ENCODE peak calls at places on chromosomes 13 and 19, in four cellular contexts. X, V, D and S are unnamed samples.

GRCh38 chr19:1355258-1355973 is 28.3 kb upstream of the NDUFS7 start:
- DNase-seq in D (no peak), V (peak), X (no peak), S (no peak)

GRCh38 chr13:70253834-70254233 is 145.6 kb upstream of the KLHL1 start:
- DNase-seq in X (peak), D (peak), V (no peak), S (peak)

GRCh38 chr13:41065098-41065497 is 3.8 kb downstream of the WBP4 start:
- DNase-seq in D (peak), X (peak), V (no peak), S (peak)

GRCh38 chr13:22757530-22758120 is 423.2 kb upstream of the SGCG start:
- DNase-seq in V (no peak), X (peak), D (peak), S (peak)

GRCh38 chr13:104868806-104869205 is 1666.7 kb downstream of the EFNB2 start:
- DNase-seq in V (no peak), D (no peak), X (no peak), S (no peak)

GRCh38 chr19:14168993-14169392 is 32.6 kb upstream of the ASF1B start:
- DNase-seq in D (no peak), X (no peak), V (no peak), S (no peak)

GRCh38 chr19:53034054-53034453 is 10.5 kb upstream of the ERVV-2 start:
- DNase-seq in X (no peak), V (no peak), D (no peak), S (no peak)

GRCh38 chr19:10408511-10409291 is 5.4 kb upstream of the CDC37 start:
- DNase-seq in V (peak), X (no peak), D (no peak), S (no peak)

GRCh38 chr19:46722421-46723022 is 5.6 kb upstream of the PRKD2 start:
- DNase-seq in V (no peak), D (no peak), X (no peak), S (no peak)

GRCh38 chr13:42395066-42395821 is 123.3 kb downstream of the AKAP11 start:
- DNase-seq in V (peak), D (no peak), X (no peak), S (no peak)

GRCh38 chr13:47553329-47553977 is 447.6 kb downstream of the SUCLA2 start:
- DNase-seq in V (no peak), X (no peak), D (no peak), S (no peak)

GRCh38 chr13:95920485-95920884 is 132.7 kb downstream of the UGGT2 start:
- DNase-seq in V (no peak), X (no peak), D (peak), S (peak)

GRCh38 chr19:48513289-48514122 is 1.9 kb upstream of the LMTK3 start:
- DNase-seq in V (peak), X (peak), D (peak), S (peak)

GRCh38 chr19:41703602-41704293 is 4.7 kb upstream of the CEACAM5 start:
- DNase-seq in D (no peak), X (no peak), V (no peak), S (no peak)

GRCh38 chr19:6803036-6803404 is 30.5 kb downstream of the VAV1 start:
- DNase-seq in D (no peak), X (no peak), V (no peak), S (no peak)

GRCh38 chr13:50400930-50401553 is 385.8 kb downstream of the KCNRG start:
- DNase-seq in X (peak), V (no peak), D (no peak), S (peak)

GRCh38 chr19:35357867-35358573 is at the start of gene FFAR3:
- DNase-seq in V (peak), D (no peak), X (peak), S (no peak)

GRCh38 chr13:20351279-20352022 is 119.3 kb upstream of the GJB6 start:
- DNase-seq in D (peak), X (peak), V (no peak), S (peak)

GRCh38 chr19:12495002-12495802 is 10.6 kb upstream of the ZNF709 start:
- DNase-seq in D (peak), V (peak), X (peak), S (peak)

GRCh38 chr13:28611654-28612131 is 47.2 kb upstream of the POMP start:
- DNase-seq in V (peak), X (peak), D (no peak), S (no peak)

GRCh38 chr13:101218484-101218883 is 197.8 kb downstream of the NALCN start:
- DNase-seq in V (no peak), D (no peak), X (peak), S (no peak)

GRCh38 chr13:40472427-40473220 is 193.8 kb downstream of the FOXO1 start:
- DNase-seq in X (no peak), D (no peak), V (no peak), S (no peak)

GRCh38 chr13:78160793-78161192 is 242.2 kb upstream of the EDNRB start:
- DNase-seq in X (peak), V (no peak), D (peak), S (peak)

GRCh38 chr19:23440207-23440606 is 44.9 kb upstream of the ZNF91 start:
- DNase-seq in X (no peak), D (no peak), V (peak), S (no peak)

GRCh38 chr13:39415403-39415802 is 187.6 kb downstream of the LHFPL6 start:
- DNase-seq in D (no peak), V (peak), X (peak), S (peak)

GRCh38 chr13:34412817-34413365 is 529.2 kb upstream of the NBEA start:
- DNase-seq in D (no peak), X (peak), V (no peak), S (no peak)